ENCODE peak calls at places on chromosome 5, in four cellular contexts. One of them, this sample, is unnamed.

GRCh38 chr5:63346451-63346850 is 615.8 kb downstream of the HTR1A start:
- DNase-seq in HepG2: no peak
- DNase-seq in Panc1: no peak
- DNase-seq in A549: no peak
- DNase-seq in this sample: no peak

GRCh38 chr5:113112435-113112834 is 135.8 kb downstream of the DCP2 start:
- DNase-seq in HepG2: no peak
- DNase-seq in Panc1: no peak
- DNase-seq in A549: no peak
- DNase-seq in this sample: no peak

GRCh38 chr5:128304121-128304520 is 220.6 kb downstream of the SLC12A2 start:
- DNase-seq in HepG2: no peak
- DNase-seq in Panc1: no peak
- DNase-seq in A549: peak; percentile 9
- DNase-seq in this sample: no peak

GRCh38 chr5:167898361-167899042 is 392.9 kb upstream of the WWC1 start:
- DNase-seq in HepG2: no peak
- DNase-seq in Panc1: no peak
- DNase-seq in A549: no peak
- DNase-seq in this sample: no peak

GRCh38 chr5:50867140-50867539 is 200.7 kb downstream of the PARP8 start:
- DNase-seq in HepG2: no peak
- DNase-seq in Panc1: no peak
- DNase-seq in A549: no peak
- DNase-seq in this sample: no peak

GRCh38 chr5:53892236-53892635 is 331.8 kb downstream of the NDUFS4 start:
- DNase-seq in HepG2: no peak
- DNase-seq in Panc1: no peak
- DNase-seq in A549: no peak
- DNase-seq in this sample: no peak

GRCh38 chr5:10555134-10555733 is 8.6 kb upstream of the ANKRD33B start:
- DNase-seq in HepG2: no peak
- DNase-seq in Panc1: no peak
- DNase-seq in A549: peak; percentile 94
- DNase-seq in this sample: peak; percentile 53

GRCh38 chr5:1514027-1514818 is 9.5 kb downstream of the LPCAT1 start:
- DNase-seq in HepG2: no peak
- DNase-seq in Panc1: no peak
- DNase-seq in A549: no peak
- DNase-seq in this sample: peak; percentile 9

GRCh38 chr5:10469253-10470030 is 27.8 kb downstream of the ROPN1L start:
- DNase-seq in HepG2: no peak
- DNase-seq in Panc1: no peak
- DNase-seq in A549: no peak
- DNase-seq in this sample: no peak

GRCh38 chr5:67066815-67067214 is 129.8 kb downstream of the CD180 start:
- DNase-seq in HepG2: peak; percentile 70
- DNase-seq in Panc1: no peak
- DNase-seq in A549: peak; percentile 36
- DNase-seq in this sample: no peak

GRCh38 chr5:170159101-170159698 is 53.5 kb downstream of the FOXI1 start:
- DNase-seq in HepG2: no peak
- DNase-seq in Panc1: no peak
- DNase-seq in A549: peak; percentile 31
- DNase-seq in this sample: no peak

GRCh38 chr5:132905938-132906337 is 32.5 kb downstream of the LEAP2 start:
- DNase-seq in HepG2: peak; percentile 79
- DNase-seq in Panc1: no peak
- DNase-seq in A549: peak; percentile 56
- DNase-seq in this sample: no peak

GRCh38 chr5:62326302-62326701 is 20.3 kb downstream of the KIF2A start:
- DNase-seq in HepG2: no peak
- DNase-seq in Panc1: no peak
- DNase-seq in A549: no peak
- DNase-seq in this sample: no peak

GRCh38 chr5:55003432-55004065 is 18.2 kb upstream of the ESM1 start:
- DNase-seq in HepG2: no peak
- DNase-seq in Panc1: no peak
- DNase-seq in A549: no peak
- DNase-seq in this sample: no peak

GRCh38 chr5:6732634-6733410 is 19.6 kb downstream of the TENT4A start:
- DNase-seq in HepG2: no peak
- DNase-seq in Panc1: no peak
- DNase-seq in A549: no peak
- DNase-seq in this sample: peak; percentile 52

GRCh38 chr5:74310386-74310785 is 330.1 kb downstream of the ENC1 start:
- DNase-seq in HepG2: no peak
- DNase-seq in Panc1: no peak
- DNase-seq in A549: no peak
- DNase-seq in this sample: no peak

GRCh38 chr5:17772232-17772631 is 138.0 kb downstream of the TAF11L14 start:
- DNase-seq in HepG2: no peak
- DNase-seq in Panc1: no peak
- DNase-seq in A549: no peak
- DNase-seq in this sample: no peak
- TF ChIP-seq REST in HepG2: no peak
- TF ChIP-seq REST in Panc1: no peak
- TF ChIP-seq REST in A549: no peak
- TF ChIP-seq REST in this sample: no peak

GRCh38 chr5:100535060-100536005 is at the start of gene FAM174A:
- DNase-seq in HepG2: peak; percentile 93
- DNase-seq in Panc1: peak; percentile 95
- DNase-seq in A549: peak; percentile 96
- DNase-seq in this sample: peak; percentile 88
- TF ChIP-seq REST in HepG2: no peak
- TF ChIP-seq REST in Panc1: no peak
- TF ChIP-seq REST in A549: peak; percentile 19
- TF ChIP-seq REST in this sample: no peak

GRCh38 chr5:42995152-42995751 is 44.9 kb downstream of the ANXA2R start:
- DNase-seq in HepG2: no peak
- DNase-seq in Panc1: no peak
- DNase-seq in A549: no peak
- DNase-seq in this sample: no peak
- TF ChIP-seq REST in HepG2: no peak
- TF ChIP-seq REST in Panc1: no peak
- TF ChIP-seq REST in A549: no peak
- TF ChIP-seq REST in this sample: no peak

GRCh38 chr5:72814104-72814503 is 2.4 kb upstream of the TNPO1 start:
- DNase-seq in HepG2: no peak
- DNase-seq in Panc1: no peak
- DNase-seq in A549: no peak
- DNase-seq in this sample: peak; percentile 25
- TF ChIP-seq REST in HepG2: no peak
- TF ChIP-seq REST in Panc1: no peak
- TF ChIP-seq REST in A549: no peak
- TF ChIP-seq REST in this sample: no peak

DNA sequence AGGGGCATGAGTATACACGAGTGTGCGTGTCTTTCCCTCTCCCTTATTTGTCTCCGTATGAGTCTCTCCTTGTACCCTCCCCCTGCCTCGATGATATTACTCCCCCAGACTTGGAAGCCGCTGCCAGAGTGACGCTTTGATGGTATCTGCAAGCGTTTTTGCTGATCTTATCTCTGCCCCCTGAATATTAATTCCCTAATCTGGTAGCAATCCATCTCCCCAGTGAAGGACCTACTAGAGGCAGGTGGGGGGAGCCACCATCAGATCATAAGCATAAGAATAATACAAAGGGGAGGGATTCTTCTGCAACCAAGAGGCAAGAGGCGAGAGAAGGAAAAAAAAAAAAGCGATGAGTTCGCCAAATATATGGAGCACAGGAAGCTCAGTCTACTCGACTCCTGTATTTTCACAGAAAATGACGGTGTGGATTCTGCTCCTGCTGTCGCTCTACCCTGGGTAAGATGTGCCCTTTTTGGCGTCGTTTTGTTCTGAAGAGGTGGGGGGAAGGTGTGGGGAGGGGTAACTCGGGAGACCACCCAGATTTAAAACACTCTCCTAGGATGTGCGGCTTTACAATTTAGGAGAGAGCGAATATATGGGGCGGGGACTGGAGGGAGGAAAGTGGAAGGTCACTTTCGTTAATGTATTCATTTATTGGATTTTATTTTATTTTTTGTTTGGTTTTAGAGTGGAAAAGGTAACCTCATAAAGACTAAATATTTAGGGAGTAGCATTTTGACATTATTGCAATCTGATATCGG is at the start of gene GABRG2:
- DNase-seq in HepG2: no peak
- DNase-seq in Panc1: no peak
- DNase-seq in A549: no peak
- DNase-seq in this sample: no peak
- TF ChIP-seq REST in HepG2: no peak
- TF ChIP-seq REST in Panc1: no peak
- TF ChIP-seq REST in A549: no peak
- TF ChIP-seq REST in this sample: no peak

GRCh38 chr5:149761461-149761860 is 31.4 kb downstream of the PPARGC1B start:
- DNase-seq in HepG2: no peak
- DNase-seq in Panc1: no peak
- DNase-seq in A549: no peak
- DNase-seq in this sample: no peak
- TF ChIP-seq REST in HepG2: no peak
- TF ChIP-seq REST in Panc1: no peak
- TF ChIP-seq REST in A549: no peak
- TF ChIP-seq REST in this sample: no peak

GRCh38 chr5:88732181-88732633 is 150.8 kb downstream of the MEF2C start:
- DNase-seq in HepG2: no peak
- DNase-seq in Panc1: no peak
- DNase-seq in A549: no peak
- DNase-seq in this sample: no peak
- TF ChIP-seq REST in HepG2: no peak
- TF ChIP-seq REST in Panc1: no peak
- TF ChIP-seq REST in A549: no peak
- TF ChIP-seq REST in this sample: no peak

DNA sequence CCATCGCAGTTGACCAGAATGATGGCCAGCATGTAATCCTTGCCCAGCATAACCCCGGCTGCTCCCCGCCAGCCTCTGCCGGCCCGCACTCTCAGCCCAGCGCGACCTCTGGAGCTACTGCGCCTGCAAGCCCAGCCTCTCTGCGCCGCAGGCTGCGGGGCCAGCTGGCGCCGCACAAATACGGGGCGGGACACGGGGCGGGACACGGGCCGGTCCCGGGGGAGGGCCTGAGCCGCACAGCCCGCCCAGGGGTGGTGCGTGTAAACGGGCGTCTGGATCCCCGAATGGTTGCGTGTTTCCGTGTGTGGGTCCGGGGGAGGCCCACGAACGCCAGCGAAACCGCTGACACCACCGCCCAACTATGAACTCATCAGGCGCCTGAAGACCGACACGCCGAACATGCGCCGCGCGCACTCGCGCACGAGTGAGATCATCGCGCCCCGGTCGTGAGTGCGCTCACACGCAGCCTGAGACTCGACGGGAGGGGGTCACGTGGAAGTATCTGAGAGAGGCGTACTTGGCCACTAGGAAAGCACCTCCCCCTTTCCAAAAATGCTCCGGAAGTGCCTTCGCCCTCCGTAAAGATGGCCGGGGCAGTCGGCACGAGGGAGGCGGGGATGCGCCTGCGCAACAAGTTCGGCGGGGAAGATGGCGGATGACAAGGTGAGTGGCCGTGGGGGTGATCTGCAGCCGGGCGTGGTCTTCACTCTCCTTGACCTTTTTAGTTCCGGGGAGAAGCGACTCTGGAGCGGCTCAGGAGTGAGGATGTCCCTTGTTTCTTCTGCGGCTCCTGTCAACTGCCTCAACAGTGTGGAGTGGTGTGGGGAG is at the start of the genes APBB3 and SLC35A4:
- DNase-seq in HepG2: peak; percentile 27
- DNase-seq in Panc1: peak; percentile 94
- DNase-seq in A549: peak; percentile 98
- DNase-seq in this sample: peak; percentile 96
- TF ChIP-seq REST in HepG2: no peak
- TF ChIP-seq REST in Panc1: no peak
- TF ChIP-seq REST in A549: no peak
- TF ChIP-seq REST in this sample: no peak

GRCh38 chr5:145473032-145473642 is 362.0 kb downstream of the PRELID2 start:
- DNase-seq in HepG2: no peak
- DNase-seq in Panc1: no peak
- DNase-seq in A549: no peak
- DNase-seq in this sample: no peak

GRCh38 chr5:145466533-145466932 is 368.6 kb downstream of the PRELID2 start:
- DNase-seq in HepG2: no peak
- DNase-seq in Panc1: no peak
- DNase-seq in A549: no peak
- DNase-seq in this sample: no peak

GRCh38 chr5:145471026-145471425 is 364.1 kb downstream of the PRELID2 start:
- DNase-seq in HepG2: no peak
- DNase-seq in Panc1: no peak
- DNase-seq in A549: no peak
- DNase-seq in this sample: no peak

GRCh38 chr5:145471831-145472616 is 363.1 kb downstream of the PRELID2 start:
- DNase-seq in HepG2: no peak
- DNase-seq in Panc1: no peak
- DNase-seq in A549: no peak
- DNase-seq in this sample: no peak

GRCh38 chr5:145470382-145470979 is 364.7 kb downstream of the PRELID2 start:
- DNase-seq in HepG2: no peak
- DNase-seq in Panc1: no peak
- DNase-seq in A549: no peak
- DNase-seq in this sample: no peak
- TF ChIP-seq REST in HepG2: no peak
- TF ChIP-seq REST in Panc1: no peak
- TF ChIP-seq REST in A549: no peak
- TF ChIP-seq REST in this sample: no peak